ENCODE peak calls at places on chromosomes 1 and 21, in five cellular contexts. I is CD8-positive, alpha-beta T cell; A is neuronal stem cell; R is activated CD8-positive, alpha-beta memory T cell treated with anti-CD3 and anti-CD28 coated beads, Interleukin-2, amount 50 U/mL, for 48 hours; T is mesenteric fat pad. E is an unnamed sample.

GRCh38 chr1:37478890-37479254 is 4.5 kb downstream of the ZC3H12A start:
- DNase-seq in R (peak), T (peak), A (no peak), I (peak), E (peak)

GRCh38 chr1:1137256-1138045 is 21.6 kb upstream of the C1orf159 start:
- DNase-seq in I (peak), A (no peak), T (no peak), R (peak), E (peak)

GRCh38 chr1:41762251-41762650 is 156.5 kb downstream of the HIVEP3 start:
- DNase-seq in A (no peak), T (no peak), R (no peak), I (no peak), E (no peak)

GRCh38 chr1:7470904-7471638 is 300.0 kb upstream of the VAMP3 start:
- DNase-seq in R (no peak), I (no peak), T (no peak), A (no peak), E (no peak)

GRCh38 chr1:220123889-220124288 is 30.0 kb downstream of the IARS2 start:
- DNase-seq in T (no peak), R (no peak), A (no peak), I (no peak), E (no peak)

GRCh38 chr1:214513394-214513793 is 38.0 kb downstream of the PTPN14 start:
- DNase-seq in T (no peak), R (no peak), A (no peak), I (no peak), E (no peak)

GRCh38 chr1:163844393-163844948 is 522.7 kb downstream of the NUF2 start:
- DNase-seq in I (no peak), R (no peak), A (no peak), T (no peak), E (no peak)

GRCh38 chr1:41598325-41598724 is 113.8 kb upstream of the EDN2 start:
- DNase-seq in R (no peak), I (no peak), A (no peak), T (no peak), E (no peak)

GRCh38 chr21:45330851-45331261 is 43.2 kb upstream of the POFUT2 start:
- DNase-seq in R (no peak), A (no peak), I (no peak), T (no peak), E (no peak)

GRCh38 chr1:181103404-181103803 is 14.9 kb downstream of the IER5 start:
- DNase-seq in R (no peak), A (no peak), T (no peak), I (no peak), E (no peak)

GRCh38 chr1:9127395-9128160 is 1.3 kb downstream of the GPR157 start:
- DNase-seq in T (no peak), I (no peak), A (no peak), R (no peak), E (no peak)

GRCh38 chr1:187938092-187938491 is 1109.3 kb downstream of the PLA2G4A start:
- DNase-seq in T (no peak), R (no peak), A (no peak), I (no peak), E (no peak)

GRCh38 chr1:91278754-91279153 is 125.9 kb downstream of the HFM1 start:
- DNase-seq in A (peak), T (no peak), R (no peak), I (no peak), E (no peak)

GRCh38 chr1:101781437-101781836 is 215.3 kb downstream of the OLFM3 start:
- DNase-seq in I (no peak), T (no peak), R (no peak), A (no peak), E (no peak)

GRCh38 chr1:155966750-155967149 is 11.6 kb downstream of the ARHGEF2 start:
- DNase-seq in A (no peak), I (no peak), R (no peak), T (no peak), E (no peak)

GRCh38 chr1:26336477-26337205 is 17.3 kb downstream of the CRYBG2 start:
- DNase-seq in A (peak), I (peak), T (no peak), R (peak), E (peak)

GRCh38 chr1:232704694-232705680 is 75.1 kb upstream of the SIPA1L2 start:
- DNase-seq in I (no peak), T (no peak), A (no peak), R (no peak), E (no peak)

GRCh38 chr1:222634180-222635013 is 16.5 kb downstream of the MIA3 start:
- DNase-seq in I (peak), T (no peak), A (peak), R (peak), E (peak)

E was measured in naive thymus-derived CD4-positive, alpha-beta T cell.